ENCODE peak calls at places on chromosomes 12 and 14, in seven cellular contexts. One of them, this sample, is unnamed.

GRCh38 chr12:104796475-104796862 is 161.6 kb downstream of the SLC41A2 start:
- DNase-seq in colonic mucosa: no peak
- DNase-seq in CD4-positive, alpha-beta T cell: no peak
- DNase-seq in OCI-LY7: no peak
- DNase-seq in HFFc6: no peak
- DNase-seq in progenitor cell of endocrine pancreas: no peak
- DNase-seq in PC-9: no peak
- DNase-seq in this sample: no peak

GRCh38 chr12:118188690-118189371 is 52.9 kb downstream of the PEBP1 start:
- DNase-seq in colonic mucosa: peak; percentile 30
- DNase-seq in CD4-positive, alpha-beta T cell: no peak
- DNase-seq in OCI-LY7: no peak
- DNase-seq in HFFc6: peak; percentile 32
- DNase-seq in progenitor cell of endocrine pancreas: no peak
- DNase-seq in PC-9: no peak
- DNase-seq in this sample: no peak

GRCh38 chr14:55843718-55844403 is 263.9 kb downstream of the KTN1 start:
- DNase-seq in colonic mucosa: no peak
- DNase-seq in CD4-positive, alpha-beta T cell: no peak
- DNase-seq in OCI-LY7: no peak
- DNase-seq in HFFc6: no peak
- DNase-seq in progenitor cell of endocrine pancreas: no peak
- DNase-seq in PC-9: no peak
- DNase-seq in this sample: no peak

GRCh38 chr14:24367506-24368214 is at the start of gene NFATC4:
- DNase-seq in colonic mucosa: peak; percentile 85
- DNase-seq in CD4-positive, alpha-beta T cell: no peak
- DNase-seq in OCI-LY7: peak; percentile 95
- DNase-seq in HFFc6: peak; percentile 87
- DNase-seq in progenitor cell of endocrine pancreas: peak; percentile 28
- DNase-seq in PC-9: peak; percentile 66
- DNase-seq in this sample: peak; percentile 53

GRCh38 chr14:51996148-51996746 is 6.9 kb downstream of the RTRAF start:
- DNase-seq in colonic mucosa: no peak
- DNase-seq in CD4-positive, alpha-beta T cell: no peak
- DNase-seq in OCI-LY7: peak; percentile 16
- DNase-seq in HFFc6: peak; percentile 35
- DNase-seq in progenitor cell of endocrine pancreas: no peak
- DNase-seq in PC-9: no peak
- DNase-seq in this sample: peak; percentile 15

GRCh38 chr14:69027242-69027913 is 48.3 kb upstream of the ACTN1 start:
- DNase-seq in colonic mucosa: no peak
- DNase-seq in CD4-positive, alpha-beta T cell: no peak
- DNase-seq in OCI-LY7: no peak
- DNase-seq in HFFc6: no peak
- DNase-seq in progenitor cell of endocrine pancreas: no peak
- DNase-seq in PC-9: no peak
- DNase-seq in this sample: no peak

GRCh38 chr12:87259405-87259804 is 769.8 kb downstream of the C12orf50 start:
- DNase-seq in colonic mucosa: no peak
- DNase-seq in CD4-positive, alpha-beta T cell: no peak
- DNase-seq in OCI-LY7: no peak
- DNase-seq in HFFc6: no peak
- DNase-seq in progenitor cell of endocrine pancreas: no peak
- DNase-seq in PC-9: no peak
- DNase-seq in this sample: no peak

GRCh38 chr12:106345739-106346138 is 11.8 kb upstream of the POLR3B start:
- DNase-seq in colonic mucosa: peak; percentile 45
- DNase-seq in CD4-positive, alpha-beta T cell: no peak
- DNase-seq in OCI-LY7: peak; percentile 21
- DNase-seq in HFFc6: peak; percentile 48
- DNase-seq in progenitor cell of endocrine pancreas: no peak
- DNase-seq in PC-9: peak; percentile 10
- DNase-seq in this sample: no peak

GRCh38 chr14:77023001-77023996 is 5.2 kb downstream of the IRF2BPL start:
- DNase-seq in colonic mucosa: peak; percentile 83
- DNase-seq in CD4-positive, alpha-beta T cell: no peak
- DNase-seq in OCI-LY7: no peak
- DNase-seq in HFFc6: peak; percentile 37
- DNase-seq in progenitor cell of endocrine pancreas: peak; percentile 57
- DNase-seq in PC-9: no peak
- DNase-seq in this sample: peak; percentile 77

GRCh38 chr14:103334644-103335603 is 887 bp downstream of the EIF5 start:
- DNase-seq in colonic mucosa: peak; percentile 83
- DNase-seq in CD4-positive, alpha-beta T cell: peak; percentile 33
- DNase-seq in OCI-LY7: peak; percentile 77
- DNase-seq in HFFc6: peak; percentile 51
- DNase-seq in progenitor cell of endocrine pancreas: peak; percentile 47
- DNase-seq in PC-9: peak; percentile 82
- DNase-seq in this sample: peak; percentile 90

GRCh38 chr12:15001733-15002471 is 29.1 kb downstream of the PDE6H start:
- DNase-seq in colonic mucosa: no peak
- DNase-seq in CD4-positive, alpha-beta T cell: no peak
- DNase-seq in OCI-LY7: no peak
- DNase-seq in HFFc6: no peak
- DNase-seq in progenitor cell of endocrine pancreas: no peak
- DNase-seq in PC-9: no peak
- DNase-seq in this sample: no peak

GRCh38 chr14:101929946-101930345 is 34.4 kb upstream of the DYNC1H1 start:
- DNase-seq in colonic mucosa: no peak
- DNase-seq in CD4-positive, alpha-beta T cell: no peak
- DNase-seq in OCI-LY7: no peak
- DNase-seq in HFFc6: no peak
- DNase-seq in progenitor cell of endocrine pancreas: no peak
- DNase-seq in PC-9: no peak
- DNase-seq in this sample: no peak

GRCh38 chr14:91774138-91775096 is 42.5 kb upstream of the CATSPERB start:
- DNase-seq in colonic mucosa: no peak
- DNase-seq in CD4-positive, alpha-beta T cell: no peak
- DNase-seq in OCI-LY7: no peak
- DNase-seq in HFFc6: no peak
- DNase-seq in progenitor cell of endocrine pancreas: no peak
- DNase-seq in PC-9: no peak
- DNase-seq in this sample: no peak

GRCh38 chr12:57629897-57630471 is 3.0 kb downstream of the B4GALNT1 start:
- DNase-seq in colonic mucosa: no peak
- DNase-seq in CD4-positive, alpha-beta T cell: no peak
- DNase-seq in OCI-LY7: no peak
- DNase-seq in HFFc6: no peak
- DNase-seq in progenitor cell of endocrine pancreas: no peak
- DNase-seq in PC-9: no peak
- DNase-seq in this sample: no peak

GRCh38 chr12:5040368-5040767 is 3.3 kb upstream of the KCNA5 start:
- DNase-seq in colonic mucosa: no peak
- DNase-seq in CD4-positive, alpha-beta T cell: no peak
- DNase-seq in OCI-LY7: no peak
- DNase-seq in HFFc6: no peak
- DNase-seq in progenitor cell of endocrine pancreas: no peak
- DNase-seq in PC-9: no peak
- DNase-seq in this sample: no peak

GRCh38 chr12:4771960-4772566 is 51.9 kb downstream of the GALNT8 start:
- DNase-seq in colonic mucosa: no peak
- DNase-seq in CD4-positive, alpha-beta T cell: no peak
- DNase-seq in OCI-LY7: no peak
- DNase-seq in HFFc6: no peak
- DNase-seq in progenitor cell of endocrine pancreas: no peak
- DNase-seq in PC-9: no peak
- DNase-seq in this sample: no peak

DNA sequence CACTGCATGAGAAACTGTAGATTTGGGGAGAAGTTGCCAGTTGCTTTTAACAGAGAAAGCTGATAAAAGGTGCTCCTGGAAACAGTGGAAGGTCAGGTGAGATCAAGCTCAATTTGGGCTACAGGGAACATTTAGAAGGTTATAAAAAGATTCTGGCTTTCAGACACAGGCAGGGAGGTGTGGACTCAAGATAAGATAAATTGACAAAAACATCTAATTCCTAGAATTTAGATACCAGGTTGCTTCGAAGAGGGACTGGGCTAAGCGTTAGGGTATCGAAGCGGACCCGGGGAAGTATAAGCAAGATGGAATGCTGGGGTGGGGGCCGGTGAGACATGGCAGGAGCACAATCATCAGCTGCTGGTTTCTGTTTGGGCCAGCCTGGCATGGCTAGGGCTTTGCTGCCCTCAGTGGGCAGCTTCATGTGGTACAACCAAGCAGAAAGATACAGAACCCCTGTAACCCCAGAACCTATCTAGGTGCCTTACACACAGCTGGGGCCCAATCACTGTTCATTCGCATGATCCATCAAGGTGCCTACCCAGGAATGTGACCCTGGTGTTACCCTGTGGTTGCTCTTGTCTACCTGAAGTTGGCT is 15.0 kb upstream of the CELA1 start:
- DNase-seq in colonic mucosa: no peak
- DNase-seq in CD4-positive, alpha-beta T cell: no peak
- DNase-seq in OCI-LY7: no peak
- DNase-seq in HFFc6: no peak
- DNase-seq in progenitor cell of endocrine pancreas: no peak
- DNase-seq in PC-9: no peak
- DNase-seq in this sample: no peak
- TF ChIP-seq CTCF in colonic mucosa: no peak
- TF ChIP-seq CTCF in CD4-positive, alpha-beta T cell: no peak
- TF ChIP-seq CTCF in OCI-LY7: no peak
- TF ChIP-seq CTCF in HFFc6: no peak
- TF ChIP-seq CTCF in progenitor cell of endocrine pancreas: no peak
- TF ChIP-seq CTCF in PC-9: no peak
- TF ChIP-seq CTCF in this sample: no peak

DNA sequence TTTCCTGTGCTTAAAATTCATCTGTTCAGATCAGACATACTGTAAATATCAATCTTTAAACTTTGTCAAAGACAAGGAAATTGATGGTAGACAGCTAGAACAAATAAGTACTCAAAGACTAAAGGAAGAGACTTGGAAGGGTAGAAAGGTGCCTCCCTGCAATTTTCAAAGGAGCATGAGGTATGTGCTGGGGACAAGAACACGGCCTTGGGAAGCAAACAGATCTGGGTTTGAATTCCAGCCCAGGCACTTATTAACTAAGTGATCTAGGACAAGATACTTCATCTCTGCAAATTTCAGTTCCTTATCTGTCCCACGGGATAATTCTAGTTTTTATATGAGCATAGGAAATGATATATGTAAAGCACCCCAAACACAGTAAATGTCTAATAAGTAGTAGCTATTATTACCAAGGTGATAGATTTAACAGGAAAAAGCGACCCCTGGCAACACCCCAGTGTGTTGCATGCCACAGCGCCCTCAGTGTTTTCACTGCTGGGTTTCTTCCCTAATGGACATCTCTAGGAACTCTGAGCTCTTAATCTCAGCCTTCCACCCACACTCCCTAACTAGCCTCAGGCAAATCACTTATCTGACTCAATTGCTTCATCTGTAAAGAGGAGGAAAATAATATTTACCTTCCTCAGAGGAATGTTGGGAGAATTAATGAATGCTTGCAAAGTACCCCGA is 44.7 kb upstream of the BMP4 start:
- DNase-seq in colonic mucosa: no peak
- DNase-seq in CD4-positive, alpha-beta T cell: no peak
- DNase-seq in OCI-LY7: peak; percentile 2
- DNase-seq in HFFc6: no peak
- DNase-seq in progenitor cell of endocrine pancreas: no peak
- DNase-seq in PC-9: no peak
- DNase-seq in this sample: no peak
- TF ChIP-seq CTCF in colonic mucosa: no peak
- TF ChIP-seq CTCF in CD4-positive, alpha-beta T cell: no peak
- TF ChIP-seq CTCF in OCI-LY7: peak; percentile 54
- TF ChIP-seq CTCF in HFFc6: no peak
- TF ChIP-seq CTCF in progenitor cell of endocrine pancreas: peak; percentile 32
- TF ChIP-seq CTCF in PC-9: no peak
- TF ChIP-seq CTCF in this sample: no peak

GRCh38 chr12:115979351-115979750 is 298.1 kb downstream of the MED13L start:
- DNase-seq in colonic mucosa: no peak
- DNase-seq in CD4-positive, alpha-beta T cell: no peak
- DNase-seq in OCI-LY7: no peak
- DNase-seq in HFFc6: no peak
- DNase-seq in progenitor cell of endocrine pancreas: no peak
- DNase-seq in PC-9: no peak
- DNase-seq in this sample: no peak

GRCh38 chr12:115973066-115973465 is 304.4 kb downstream of the MED13L start:
- DNase-seq in colonic mucosa: no peak
- DNase-seq in CD4-positive, alpha-beta T cell: no peak
- DNase-seq in OCI-LY7: no peak
- DNase-seq in HFFc6: no peak
- DNase-seq in progenitor cell of endocrine pancreas: no peak
- DNase-seq in PC-9: no peak
- DNase-seq in this sample: no peak

GRCh38 chr12:115975411-115975810 is 302.1 kb downstream of the MED13L start:
- DNase-seq in colonic mucosa: no peak
- DNase-seq in CD4-positive, alpha-beta T cell: no peak
- DNase-seq in OCI-LY7: no peak
- DNase-seq in HFFc6: no peak
- DNase-seq in progenitor cell of endocrine pancreas: no peak
- DNase-seq in PC-9: no peak
- DNase-seq in this sample: no peak

GRCh38 chr12:115972241-115972640 is 305.3 kb downstream of the MED13L start:
- DNase-seq in colonic mucosa: no peak
- DNase-seq in CD4-positive, alpha-beta T cell: no peak
- DNase-seq in OCI-LY7: no peak
- DNase-seq in HFFc6: no peak
- DNase-seq in progenitor cell of endocrine pancreas: no peak
- DNase-seq in PC-9: no peak
- DNase-seq in this sample: no peak

DNA sequence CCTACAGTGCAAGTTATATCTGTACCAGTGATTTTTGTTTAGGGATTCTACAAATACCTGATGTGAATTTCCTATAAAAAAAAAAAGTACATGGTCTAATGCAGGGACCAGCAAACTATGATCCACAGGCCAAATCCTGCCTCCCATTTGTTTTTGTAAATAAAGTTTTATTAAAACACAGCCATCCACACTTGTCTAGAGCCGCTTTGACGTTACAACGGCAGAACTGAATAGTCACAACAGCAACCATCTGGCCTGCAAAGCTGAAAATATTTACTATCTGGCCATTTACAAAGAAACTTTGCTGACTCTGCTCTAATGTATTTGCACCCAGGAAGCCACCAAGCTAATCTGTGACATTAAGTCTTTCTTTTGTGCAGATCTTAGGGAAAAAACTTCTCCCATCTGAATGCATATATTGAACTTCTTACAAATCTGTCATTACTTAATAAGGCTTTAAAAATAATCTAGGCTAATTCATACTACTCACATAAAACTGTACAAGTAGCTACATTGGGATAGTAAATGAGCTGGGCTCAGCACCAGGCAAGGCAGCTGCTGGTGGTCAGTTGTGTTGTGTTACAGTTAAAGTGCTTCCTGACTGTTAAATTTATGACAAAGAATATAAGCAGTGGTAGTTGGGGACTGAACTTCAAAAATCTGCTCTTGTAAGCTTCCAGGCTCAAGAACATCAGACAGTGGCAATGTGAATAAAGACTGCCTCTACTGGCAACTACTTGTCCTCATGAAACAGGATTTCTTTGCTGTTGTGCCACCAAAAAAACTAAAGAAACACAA is 303.3 kb downstream of the MED13L start:
- DNase-seq in colonic mucosa: no peak
- DNase-seq in CD4-positive, alpha-beta T cell: no peak
- DNase-seq in OCI-LY7: no peak
- DNase-seq in HFFc6: no peak
- DNase-seq in progenitor cell of endocrine pancreas: no peak
- DNase-seq in PC-9: no peak
- DNase-seq in this sample: no peak
- TF ChIP-seq CTCF in colonic mucosa: no peak
- TF ChIP-seq CTCF in CD4-positive, alpha-beta T cell: no peak
- TF ChIP-seq CTCF in OCI-LY7: peak; percentile 15
- TF ChIP-seq CTCF in HFFc6: no peak
- TF ChIP-seq CTCF in progenitor cell of endocrine pancreas: peak; percentile 7
- TF ChIP-seq CTCF in PC-9: no peak
- TF ChIP-seq CTCF in this sample: no peak

GRCh38 chr12:20369164-20370000 is 1.0 kb downstream of the PDE3A start:
- DNase-seq in colonic mucosa: peak; percentile 80
- DNase-seq in CD4-positive, alpha-beta T cell: no peak
- DNase-seq in OCI-LY7: no peak
- DNase-seq in HFFc6: no peak
- DNase-seq in progenitor cell of endocrine pancreas: peak; percentile 74
- DNase-seq in PC-9: peak; percentile 15
- DNase-seq in this sample: peak; percentile 12
- TF ChIP-seq CTCF in colonic mucosa: no peak
- TF ChIP-seq CTCF in CD4-positive, alpha-beta T cell: no peak
- TF ChIP-seq CTCF in OCI-LY7: no peak
- TF ChIP-seq CTCF in HFFc6: no peak
- TF ChIP-seq CTCF in progenitor cell of endocrine pancreas: peak; percentile 36
- TF ChIP-seq CTCF in PC-9: no peak
- TF ChIP-seq CTCF in this sample: no peak

This sample was measured in activated CD8-positive, alpha-beta T cell treated with anti-CD3 and anti-CD28 coated beads for 36 hours.